ENCODE peak calls at places on chromosomes 3 and 15, in seven cellular contexts. I is GM12878, A is A549, U is esophagus muscularis mucosa, B is GM12891, F is uterus, Q is adrenal gland. T is an unnamed sample.

GRCh38 chr3:177447938-177448337 is 250.7 kb upstream of the TBL1XR1 start:
- DNase-seq in Q (no peak), I (no peak), B (no peak), F (no peak), U (no peak), A (no peak), T (peak)

GRCh38 chr15:57236561-57237281 is 139.6 kb upstream of the CGNL1 start:
- DNase-seq in I (no peak), B (no peak), Q (no peak), U (no peak), F (no peak), A (no peak), T (no peak)

GRCh38 chr3:42129014-42129953 is 38.1 kb downstream of the TRAK1 start:
- DNase-seq in Q (no peak), U (no peak), B (no peak), A (peak), F (no peak), I (no peak), T (no peak)

GRCh38 chr3:133804896-133805295 is 719 bp upstream of the SRPRB start:
- DNase-seq in I (no peak), B (no peak), A (no peak), U (no peak), Q (no peak), F (no peak), T (no peak)

GRCh38 chr3:153734777-153735551 is 386.2 kb upstream of the ARHGEF26 start:
- DNase-seq in F (no peak), U (no peak), B (no peak), I (no peak), A (peak), Q (no peak), T (no peak)

GRCh38 chr3:108127301-108127988 is 36.6 kb upstream of the CD47 start:
- DNase-seq in F (no peak), A (no peak), B (no peak), U (no peak), Q (no peak), I (peak), T (peak)

GRCh38 chr3:53970656-53971055 is 79.0 kb upstream of the SELENOK start:
- DNase-seq in I (no peak), B (no peak), F (no peak), Q (no peak), A (no peak), U (no peak), T (no peak)

GRCh38 chr3:114775395-114775794 is 371.7 kb downstream of the ZBTB20 start:
- DNase-seq in I (no peak), F (no peak), B (no peak), Q (no peak), U (no peak), A (no peak), T (no peak)

GRCh38 chr3:69204315-69204957 is 82.0 kb upstream of the LMOD3 start:
- DNase-seq in B (no peak), A (peak), Q (no peak), U (no peak), I (peak), F (no peak), T (no peak)

GRCh38 chr3:150407051-150407817 is 864 bp upstream of the TSC22D2 start:
- DNase-seq in F (peak), B (no peak), U (no peak), A (peak), Q (no peak), I (no peak), T (no peak)

GRCh38 chr3:109985942-109986555 is 648.7 kb upstream of the DPPA4 start:
- DNase-seq in F (no peak), A (no peak), Q (no peak), I (no peak), U (no peak), B (no peak), T (no peak)

GRCh38 chr3:143158549-143158988 is 39.0 kb downstream of the CHST2 start:
- DNase-seq in F (no peak), B (no peak), U (no peak), I (peak), Q (no peak), A (no peak), T (no peak)

GRCh38 chr3:126267169-126267975 is 87.0 kb upstream of the ALDH1L1 start:
- DNase-seq in B (no peak), Q (peak), A (peak), U (peak), F (peak), I (no peak), T (peak)

GRCh38 chr3:171556574-171557145 is 96.5 kb upstream of the TNIK start:
- DNase-seq in Q (no peak), A (no peak), B (no peak), I (no peak), U (no peak), F (no peak), T (no peak)

GRCh38 chr3:111534701-111535100 is 7.3 kb upstream of the CD96 start:
- DNase-seq in U (no peak), F (no peak), I (no peak), A (no peak), Q (no peak), B (no peak), T (no peak)

GRCh38 chr15:39609166-39609918 is 28.5 kb downstream of the THBS1 start:
- DNase-seq in Q (no peak), A (no peak), U (no peak), B (no peak), I (no peak), F (no peak), T (no peak)

GRCh38 chr3:169289303-169289702 is 374.2 kb downstream of the MECOM start:
- DNase-seq in B (no peak), I (no peak), Q (no peak), U (no peak), F (no peak), A (no peak), T (no peak)

GRCh38 chr3:9949115-9949514 is 3.1 kb downstream of the PRRT3 start:
- DNase-seq in F (no peak), B (no peak), Q (no peak), U (no peak), I (no peak), A (no peak), T (no peak)

GRCh38 chr3:129688310-129688895 is 81.9 kb upstream of the PLXND1 start:
- DNase-seq in U (peak), B (no peak), A (peak), F (peak), Q (peak), I (no peak), T (peak)

GRCh38 chr3:174439621-174440349 is 419.3 kb upstream of the NAALADL2 start:
- DNase-seq in B (no peak), U (no peak), F (peak), I (no peak), A (peak), Q (peak), T (no peak)

GRCh38 chr15:33515121-33515520 is 204.4 kb downstream of the RYR3 start:
- DNase-seq in A (no peak), Q (no peak), I (no peak), F (no peak), U (no peak), B (no peak), T (no peak)

GRCh38 chr3:186108941-186109865 is at the start of gene ETV5:
- DNase-seq in F (peak), Q (peak), B (peak), I (peak), A (peak), U (peak), T (peak)

GRCh38 chr3:186105543-186105942 is 3.3 kb downstream of the ETV5 start:
- DNase-seq in F (no peak), I (no peak), B (no peak), Q (no peak), A (no peak), U (no peak), T (no peak)

GRCh38 chr3:186109897-186110803 is 1.3 kb upstream of the ETV5 start:
- DNase-seq in I (no peak), A (no peak), Q (peak), B (no peak), U (no peak), F (peak), T (peak)

GRCh38 chr3:186108106-186108940 is 566 bp downstream of the ETV5 start:
- DNase-seq in A (peak), U (no peak), Q (peak), B (peak), F (peak), I (no peak), T (peak)

DNA sequence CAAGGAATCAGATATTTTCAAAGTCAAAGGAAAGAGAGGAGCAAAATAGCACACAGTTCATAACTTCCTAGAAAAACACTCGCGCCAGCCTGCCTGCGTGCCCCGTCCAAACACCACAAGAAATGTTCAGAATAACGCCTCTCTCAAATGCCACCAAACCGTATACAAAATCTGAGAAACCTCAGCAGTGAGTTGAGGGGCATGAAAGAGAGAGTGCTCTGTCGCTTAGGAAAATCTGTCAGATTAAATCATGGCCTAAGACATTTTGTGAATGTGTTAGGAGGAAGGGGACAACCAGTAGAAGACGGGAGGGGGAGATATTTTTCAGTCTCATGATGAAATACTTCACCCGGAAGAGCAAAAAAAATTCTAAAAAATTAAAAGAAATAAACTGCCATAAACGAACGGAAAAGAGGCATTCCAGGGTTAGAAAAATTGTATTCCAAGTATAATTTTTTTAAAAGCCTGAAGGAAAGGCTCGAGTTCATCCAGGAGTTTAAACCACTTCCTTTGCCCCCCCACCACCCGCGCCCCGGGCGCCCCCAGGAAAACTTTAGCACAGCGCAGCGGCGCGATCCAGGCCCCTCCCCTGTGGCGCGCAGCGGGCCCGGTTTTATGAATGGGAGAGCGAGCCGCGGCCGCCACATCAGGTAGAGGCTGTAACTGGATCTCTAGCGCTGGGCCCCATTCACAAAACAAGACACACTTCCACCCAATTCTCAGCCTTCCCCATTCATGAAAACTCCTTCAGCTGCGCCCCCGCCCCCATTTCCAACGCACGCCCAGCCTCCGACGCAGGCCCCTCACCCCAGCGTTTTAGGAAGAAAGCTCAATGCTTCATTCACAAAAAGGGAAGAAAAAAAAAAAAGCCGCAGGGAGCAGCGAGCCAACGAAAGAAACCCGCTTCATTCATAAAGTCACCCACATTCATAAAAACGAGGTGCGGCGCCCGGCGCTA is 1.5 kb downstream of the ETV5 start:
- DNase-seq in F (peak), I (no peak), U (no peak), B (peak), A (peak), Q (peak), T (peak)
- TF ChIP-seq POLR2A in F (no peak), I (no peak), U (no peak), B (no peak), A (no peak), Q (peak), T (no peak)

GRCh38 chr3:148600440-148600839 is 97.3 kb upstream of the AGTR1 start:
- DNase-seq in F (no peak), A (no peak), I (no peak), Q (no peak), B (no peak), U (no peak), T (no peak)

GRCh38 chr3:148598619-148599018 is 99.1 kb upstream of the AGTR1 start:
- DNase-seq in A (no peak), Q (no peak), B (no peak), F (no peak), I (no peak), U (no peak), T (no peak)

GRCh38 chr3:148601766-148602685 is 95.7 kb upstream of the AGTR1 start:
- DNase-seq in U (no peak), Q (no peak), F (no peak), I (no peak), B (no peak), A (peak), T (no peak)

GRCh38 chr3:148599478-148599877 is 98.2 kb upstream of the AGTR1 start:
- DNase-seq in Q (no peak), A (no peak), B (no peak), F (no peak), I (no peak), U (no peak), T (no peak)

DNA sequence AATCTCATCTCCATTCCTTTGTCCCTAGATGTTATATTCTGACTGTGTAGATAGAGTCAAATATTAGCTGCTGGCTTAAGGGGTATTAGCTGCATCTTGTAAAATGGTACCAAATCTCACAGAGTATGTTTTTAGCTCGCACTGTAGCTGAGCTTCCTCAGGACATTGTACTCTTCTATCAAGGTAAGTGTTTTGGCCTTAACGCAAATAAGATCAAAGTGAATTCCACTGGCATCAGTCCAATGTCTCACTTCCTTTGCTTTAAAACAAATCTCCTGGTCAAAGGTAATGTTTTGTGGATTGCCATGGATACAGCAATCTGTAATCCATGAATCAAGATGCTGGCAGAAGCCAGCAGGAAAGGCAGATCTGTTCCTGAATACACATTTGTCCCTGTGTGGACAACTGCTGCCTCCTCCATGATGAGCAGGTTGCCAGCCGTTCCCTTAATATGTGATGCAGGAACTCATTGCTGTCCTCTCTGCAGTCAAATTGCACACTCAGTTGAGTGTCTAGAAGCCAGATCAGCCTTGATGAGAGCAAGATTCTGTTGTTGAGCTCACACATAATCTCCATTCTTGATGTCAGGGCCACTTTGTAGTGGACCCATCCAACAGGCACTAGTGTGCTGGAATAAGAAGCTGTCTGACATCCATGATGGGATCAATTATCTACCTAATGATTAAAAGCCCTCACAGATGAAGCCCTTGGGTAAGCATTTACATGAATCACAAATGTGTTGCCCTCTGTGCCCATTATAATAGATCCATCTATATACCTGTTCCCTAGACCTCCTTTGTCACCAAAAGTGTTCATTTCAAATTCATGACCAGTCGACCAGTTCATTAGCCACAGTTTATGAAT is 96.6 kb upstream of the AGTR1 start:
- DNase-seq in B (no peak), F (no peak), U (no peak), A (peak), I (no peak), Q (no peak), T (no peak)
- TF ChIP-seq POLR2A in B (no peak), F (no peak), U (no peak), A (no peak), I (no peak), Q (no peak), T (no peak)

GRCh38 chr15:67107014-67107812 is 41.8 kb downstream of the SMAD3 start:
- DNase-seq in B (no peak), I (no peak), U (no peak), A (peak), F (peak), Q (peak), T (peak)
- TF ChIP-seq POLR2A in B (no peak), I (peak), U (no peak), A (no peak), F (no peak), Q (no peak), T (no peak)

DNA sequence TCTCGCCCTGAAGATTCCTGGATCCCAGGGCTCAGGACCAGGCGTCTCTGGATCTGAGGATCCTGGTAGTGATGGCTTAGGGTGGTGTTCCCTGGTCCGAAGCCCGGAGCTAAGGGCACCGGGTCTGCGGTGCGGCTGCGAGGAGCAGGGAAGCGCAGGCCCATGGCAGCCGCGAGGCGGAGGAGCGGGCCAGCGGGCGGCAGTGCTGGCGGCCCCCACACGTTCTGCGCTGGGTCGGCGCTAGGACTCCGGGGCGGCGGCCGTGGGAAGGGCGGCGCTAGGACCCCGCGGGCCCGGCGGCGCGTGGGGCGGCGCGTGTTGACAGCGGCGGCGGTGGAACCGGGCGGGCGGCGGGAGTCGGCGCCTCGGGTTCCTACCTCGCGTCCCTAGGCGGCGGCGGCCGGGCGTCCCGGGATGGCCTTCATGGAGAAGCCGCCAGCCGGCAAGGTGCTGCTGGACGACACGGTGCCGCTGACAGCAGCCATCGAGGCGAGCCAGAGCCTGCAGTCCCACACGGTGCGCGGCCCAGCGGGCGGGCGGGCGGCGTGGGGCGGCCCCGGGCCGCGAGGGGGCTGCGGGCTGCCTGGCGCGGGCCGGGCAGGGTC is at the start of gene PXK:
- DNase-seq in A (peak), F (peak), I (no peak), B (peak), U (no peak), Q (peak), T (peak)
- TF ChIP-seq POLR2A in A (peak), F (peak), I (peak), B (no peak), U (no peak), Q (peak), T (no peak)

DNA sequence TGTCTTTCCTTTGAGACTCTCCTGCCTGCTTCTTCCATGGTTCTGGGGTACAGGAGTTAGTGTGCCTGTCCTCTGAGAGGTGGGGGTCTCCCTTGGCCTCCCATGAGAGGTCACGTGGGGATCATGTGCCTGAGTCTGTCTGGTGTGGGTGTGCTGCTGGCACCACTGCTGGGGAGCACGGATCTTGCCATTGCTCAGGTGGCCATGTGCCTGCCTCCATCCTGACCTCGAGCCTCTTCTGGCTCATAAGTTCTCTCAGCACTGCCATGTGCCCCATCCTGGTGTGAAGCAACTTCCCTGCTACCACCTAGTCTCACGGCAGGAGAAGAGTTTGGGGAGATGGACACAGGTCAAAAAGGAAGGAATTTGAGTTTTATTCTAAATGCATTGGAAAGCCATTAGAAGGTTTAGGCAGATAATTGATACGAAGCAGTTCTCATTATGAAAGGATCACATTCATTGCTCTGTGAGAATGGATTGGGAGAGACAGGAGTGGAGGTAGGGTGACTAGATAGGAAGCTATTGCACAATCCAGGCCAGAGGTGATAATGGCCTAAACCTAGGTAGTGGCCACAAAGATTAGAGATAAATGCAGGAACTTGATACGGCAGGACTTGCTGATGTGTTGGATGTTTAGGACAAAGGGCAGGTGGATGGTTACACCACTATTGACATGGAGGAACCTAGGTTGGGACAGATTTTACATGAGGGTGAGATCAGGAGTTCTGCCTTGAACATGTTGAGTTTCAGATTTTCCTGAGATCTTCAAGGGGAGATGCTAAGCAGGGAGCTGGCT is 173.0 kb upstream of the RORA start:
- DNase-seq in Q (no peak), U (no peak), F (no peak), B (no peak), I (no peak), A (no peak), T (no peak)
- TF ChIP-seq POLR2A in Q (no peak), U (no peak), F (no peak), B (no peak), I (no peak), A (no peak), T (no peak)

GRCh38 chr3:106326941-106327765 is 458.3 kb upstream of the CBLB start:
- DNase-seq in B (no peak), A (no peak), I (no peak), U (no peak), F (no peak), Q (no peak), T (no peak)

GRCh38 chr3:106329505-106329904 is 460.7 kb upstream of the CBLB start:
- DNase-seq in U (no peak), F (no peak), I (no peak), Q (no peak), B (no peak), A (no peak), T (no peak)

GRCh38 chr3:106331636-106332035 is 462.8 kb upstream of the CBLB start:
- DNase-seq in F (no peak), Q (no peak), A (no peak), I (no peak), U (no peak), B (no peak), T (no peak)

GRCh38 chr3:106332135-106332534 is 463.3 kb upstream of the CBLB start:
- DNase-seq in F (no peak), B (no peak), Q (no peak), U (no peak), A (no peak), I (no peak), T (no peak)

GRCh38 chr3:106328224-106328623 is 459.4 kb upstream of the CBLB start:
- DNase-seq in I (no peak), U (no peak), B (no peak), Q (no peak), F (no peak), A (no peak), T (no peak)
- TF ChIP-seq POLR2A in I (no peak), U (no peak), B (no peak), Q (no peak), F (no peak), A (no peak), T (no peak)

GRCh38 chr3:84125760-84126159 is 833.0 kb upstream of the CADM2 start:
- DNase-seq in Q (no peak), I (no peak), F (no peak), U (no peak), B (no peak), A (no peak), T (no peak)
- TF ChIP-seq POLR2A in Q (no peak), I (no peak), F (no peak), U (no peak), B (no peak), A (no peak), T (no peak)